ENCODE peak calls at places on chromosomes 11 and 22, in eight cellular contexts. X, E, Y, A, Q, B, R and S are unnamed samples.

GRCh38 chr11:10899542-10899830 is 41.6 kb upstream of the ZBED5 start:
- DNase-seq in X (peak), E (no peak), Y (no peak), A (peak), Q (no peak), B (peak), R (no peak), S (no peak)

GRCh38 chr11:62546937-62547625 is 475 bp upstream of the AHNAK start:
- DNase-seq in X (no peak), E (no peak), Y (no peak), A (no peak), Q (peak), B (no peak), R (no peak), S (no peak)

GRCh38 chr11:84719935-84720577 is 907.1 kb downstream of the DLG2 start:
- DNase-seq in X (no peak), E (peak), Y (no peak), A (peak), Q (no peak), B (peak), R (no peak), S (peak)

GRCh38 chr11:22407899-22408298 is 69.7 kb downstream of the SLC17A6 start:
- DNase-seq in X (no peak), E (no peak), Y (no peak), A (no peak), Q (no peak), B (no peak), R (no peak), S (no peak)

GRCh38 chr22:22110548-22111266 is 128.1 kb upstream of the TOP3B start:
- DNase-seq in X (peak), E (peak), Y (peak), A (no peak), Q (peak), B (peak), R (no peak), S (peak)

GRCh38 chr11:129427376-129427775 is 51.7 kb downstream of the BARX2 start:
- DNase-seq in X (no peak), E (no peak), Y (no peak), A (no peak), Q (no peak), B (no peak), R (no peak), S (no peak)

GRCh38 chr22:37735054-37735453 is 38.2 kb downstream of the TRIOBP start:
- DNase-seq in X (no peak), E (no peak), Y (no peak), A (peak), Q (peak), B (peak), R (no peak), S (no peak)

GRCh38 chr22:20087319-20088262 is 7.5 kb downstream of the DGCR8 start:
- DNase-seq in X (no peak), E (no peak), Y (no peak), A (no peak), Q (no peak), B (peak), R (no peak), S (no peak)

GRCh38 chr22:23845661-23846469 is 7.1 kb upstream of the DERL3 start:
- DNase-seq in X (no peak), E (no peak), Y (no peak), A (peak), Q (no peak), B (peak), R (no peak), S (no peak)

GRCh38 chr11:8796926-8797325 is 114.1 kb upstream of the AKIP1 start:
- DNase-seq in X (no peak), E (no peak), Y (no peak), A (no peak), Q (no peak), B (no peak), R (no peak), S (no peak)

GRCh38 chr22:42604403-42604802 is 10.3 kb downstream of the POLDIP3 start:
- DNase-seq in X (no peak), E (no peak), Y (no peak), A (no peak), Q (no peak), B (no peak), R (no peak), S (no peak)

GRCh38 chr11:15938983-15939382 is 417.4 kb downstream of the SOX6 start:
- DNase-seq in X (no peak), E (no peak), Y (no peak), A (no peak), Q (no peak), B (no peak), R (no peak), S (no peak)

GRCh38 chr11:86577663-86578636 is 94.5 kb downstream of the ME3 start:
- DNase-seq in X (no peak), E (no peak), Y (peak), A (peak), Q (peak), B (peak), R (no peak), S (no peak)

GRCh38 chr22:40826984-40827741 is 8.0 kb upstream of the SLC25A17 start:
- DNase-seq in X (no peak), E (no peak), Y (no peak), A (no peak), Q (no peak), B (no peak), R (no peak), S (no peak)

GRCh38 chr22:31495343-31495742 is 993 bp upstream of the SFI1 start:
- DNase-seq in X (no peak), E (no peak), Y (no peak), A (no peak), Q (no peak), B (no peak), R (no peak), S (no peak)

GRCh38 chr11:47948137-47948536 is 32.2 kb upstream of the PTPRJ start:
- DNase-seq in X (no peak), E (no peak), Y (no peak), A (no peak), Q (peak), B (no peak), R (no peak), S (no peak)

GRCh38 chr22:23243006-23243573 is 62.8 kb downstream of the BCR start:
- DNase-seq in X (no peak), E (no peak), Y (no peak), A (peak), Q (no peak), B (no peak), R (peak), S (no peak)

GRCh38 chr22:23501244-23501643 is 78.8 kb downstream of the IGLL1 start:
- DNase-seq in X (no peak), E (no peak), Y (no peak), A (no peak), Q (no peak), B (no peak), R (no peak), S (no peak)

GRCh38 chr22:20777420-20778177 is 3.7 kb downstream of the SERPIND1 start:
- DNase-seq in X (peak), E (no peak), Y (no peak), A (no peak), Q (peak), B (no peak), R (no peak), S (no peak)

GRCh38 chr11:122836916-122837315 is 1.4 kb upstream of the CRTAM start:
- DNase-seq in X (no peak), E (no peak), Y (no peak), A (no peak), Q (no peak), B (no peak), R (no peak), S (no peak)

GRCh38 chr22:22111267-22111751 is 128.7 kb upstream of the TOP3B start:
- DNase-seq in X (peak), E (no peak), Y (peak), A (no peak), Q (peak), B (no peak), R (no peak), S (no peak)

GRCh38 chr11:111512296-111513239 is at the start of gene BTG4:
- DNase-seq in X (no peak), E (no peak), Y (no peak), A (no peak), Q (peak), B (peak), R (no peak), S (no peak)

GRCh38 chr22:44211946-44212930 is 31.5 kb downstream of the PARVG start:
- DNase-seq in X (no peak), E (peak), Y (no peak), A (no peak), Q (no peak), B (no peak), R (no peak), S (no peak)

GRCh38 chr11:106880121-106880520 is 138.2 kb downstream of the GUCY1A2 start:
- DNase-seq in X (no peak), E (no peak), Y (no peak), A (no peak), Q (no peak), B (no peak), R (no peak), S (no peak)

GRCh38 chr22:50699754-50700386 is 27.2 kb downstream of the SHANK3 start:
- DNase-seq in X (no peak), E (no peak), Y (no peak), A (peak), Q (no peak), B (peak), R (no peak), S (no peak)

GRCh38 chr11:114199051-114199450 is 97.1 kb upstream of the NNMT start:
- DNase-seq in X (no peak), E (no peak), Y (no peak), A (no peak), Q (no peak), B (no peak), R (no peak), S (no peak)
- H3K27ac ChIP-seq in X (no peak), E (peak), Y (no peak), A (peak), Q (no peak), B (peak), R (no peak), S (no peak)

DNA sequence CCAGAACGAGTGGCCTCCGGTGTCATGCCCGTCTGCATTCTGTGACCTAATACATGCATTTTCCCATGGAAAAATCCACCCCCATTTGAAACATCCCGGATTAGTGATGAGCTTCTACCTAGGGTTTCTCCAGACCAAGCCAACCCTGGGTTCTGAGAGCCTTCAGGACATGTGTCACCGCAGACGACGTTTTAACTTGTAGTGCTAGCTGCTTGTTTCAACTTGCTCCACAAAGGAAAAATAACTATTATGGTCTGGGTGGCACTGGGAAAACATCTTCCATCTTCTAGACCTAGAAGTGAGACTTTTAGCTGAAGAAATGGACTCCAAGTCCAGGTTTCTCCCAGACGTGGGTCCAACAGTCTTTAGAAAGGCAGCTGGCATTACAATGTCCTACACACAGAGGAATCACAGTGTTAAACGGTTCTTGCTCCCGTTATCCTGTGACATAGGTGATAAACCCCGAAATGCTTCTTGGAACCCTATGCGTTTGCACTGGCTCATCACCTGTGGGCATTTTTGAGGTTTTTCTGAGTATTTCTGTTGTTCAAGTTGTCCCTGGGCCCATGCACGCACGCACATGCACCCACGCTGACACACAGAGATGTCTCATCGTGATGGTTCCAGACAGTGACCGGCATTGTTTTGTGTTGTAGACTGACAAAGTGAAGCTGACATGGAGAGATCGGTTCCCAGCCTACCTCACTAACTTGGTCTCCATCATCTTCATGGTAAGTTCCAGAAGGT is 46.6 kb upstream of the FADD start:
- DNase-seq in X (peak), E (no peak), Y (no peak), A (no peak), Q (no peak), B (no peak), R (no peak), S (no peak)
- H3K27ac ChIP-seq in X (peak), E (no peak), Y (no peak), A (no peak), Q (no peak), B (no peak), R (no peak), S (no peak)

GRCh38 chr11:35112846-35113105 is 26.2 kb upstream of the CD44 start:
- DNase-seq in X (no peak), E (no peak), Y (no peak), A (no peak), Q (no peak), B (no peak), R (no peak), S (no peak)
- H3K27ac ChIP-seq in X (peak), E (no peak), Y (no peak), A (no peak), Q (no peak), B (no peak), R (no peak), S (no peak)

GRCh38 chr22:46084376-46084775 is 66.0 kb upstream of the PPARA start:
- DNase-seq in X (no peak), E (no peak), Y (no peak), A (peak), Q (no peak), B (peak), R (no peak), S (no peak)
- H3K27ac ChIP-seq in X (peak), E (peak), Y (peak), A (peak), Q (peak), B (peak), R (no peak), S (peak)

GRCh38 chr11:119342023-119342300 is 1.3 kb upstream of the C1QTNF5 start:
- DNase-seq in X (no peak), E (no peak), Y (no peak), A (no peak), Q (no peak), B (no peak), R (no peak), S (no peak)

GRCh38 chr11:119339581-119340334 is 925 bp downstream of the C1QTNF5 start:
- DNase-seq in X (no peak), E (no peak), Y (no peak), A (peak), Q (no peak), B (peak), R (no peak), S (peak)

GRCh38 chr11:119341222-119342022 is 739 bp upstream of the C1QTNF5 start:
- DNase-seq in X (no peak), E (no peak), Y (no peak), A (no peak), Q (no peak), B (no peak), R (no peak), S (no peak)

GRCh38 chr11:119338946-119339580 is 1.6 kb downstream of the C1QTNF5 start:
- DNase-seq in X (no peak), E (no peak), Y (no peak), A (no peak), Q (no peak), B (peak), R (no peak), S (no peak)

DNA sequence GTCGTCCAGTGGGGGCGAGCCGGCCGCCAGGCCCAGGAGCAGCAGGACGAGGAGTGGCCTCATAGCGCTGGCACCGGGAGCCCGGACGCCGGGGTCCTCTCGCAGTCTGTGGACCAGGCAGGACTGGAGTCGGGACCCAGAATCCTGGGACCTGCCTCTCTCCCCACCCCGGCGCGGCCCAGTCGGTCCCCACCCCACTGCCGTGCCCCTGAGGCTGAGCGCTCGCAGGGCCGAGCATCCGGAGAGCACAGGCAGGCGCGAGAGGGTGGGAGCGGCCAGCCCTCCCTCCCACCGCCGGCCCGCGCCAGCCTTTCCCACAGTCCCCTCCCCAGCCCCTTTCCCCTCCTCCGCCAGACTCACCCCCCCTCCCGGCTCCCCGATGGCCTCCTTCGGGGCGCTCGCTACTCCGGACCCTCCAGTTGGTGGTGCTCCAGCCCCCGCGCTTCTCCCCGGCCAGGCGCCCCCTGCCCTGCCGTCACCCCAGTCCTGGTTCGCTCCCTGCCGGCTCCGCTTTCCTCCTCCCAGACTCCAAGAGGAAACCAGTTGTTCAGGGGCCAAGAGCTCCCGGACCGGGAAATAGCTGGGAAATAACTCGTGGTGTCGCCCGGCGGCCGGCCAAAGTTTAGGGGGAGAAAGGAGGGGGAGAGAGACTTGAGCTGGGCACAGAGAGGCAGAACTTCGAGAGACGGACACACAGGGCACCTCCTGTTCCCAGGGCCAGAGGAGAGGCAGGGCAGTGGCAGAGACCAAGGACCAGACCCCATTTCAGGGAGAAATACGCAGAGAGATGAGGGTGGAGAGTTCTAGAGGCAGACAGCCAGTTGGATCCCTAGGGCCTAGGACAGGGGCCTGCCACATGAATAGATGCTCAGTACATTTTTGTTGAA is at the start of gene C1QTNF5:
- DNase-seq in X (no peak), E (peak), Y (no peak), A (peak), Q (no peak), B (peak), R (no peak), S (peak)
- H3K27ac ChIP-seq in X (no peak), E (peak), Y (peak), A (peak), Q (peak), B (peak), R (no peak), S (peak)

GRCh38 chr11:508956-509355 is 1.9 kb upstream of the RNH1 start:
- DNase-seq in X (no peak), E (no peak), Y (no peak), A (no peak), Q (no peak), B (peak), R (no peak), S (no peak)

GRCh38 chr11:504994-505344 is 2.1 kb downstream of the RNH1 start:
- DNase-seq in X (no peak), E (no peak), Y (no peak), A (no peak), Q (no peak), B (no peak), R (no peak), S (no peak)

GRCh38 chr11:506238-506949 is 648 bp downstream of the RNH1 start:
- DNase-seq in X (peak), E (peak), Y (peak), A (peak), Q (peak), B (peak), R (peak), S (peak)

GRCh38 chr11:506950-507726 is at the start of gene RNH1:
- DNase-seq in X (peak), E (peak), Y (peak), A (peak), Q (peak), B (peak), R (peak), S (peak)

GRCh38 chr11:507727-508515 is 879 bp upstream of the RNH1 start:
- DNase-seq in X (no peak), E (no peak), Y (no peak), A (no peak), Q (no peak), B (peak), R (no peak), S (no peak)
- H3K27ac ChIP-seq in X (peak), E (peak), Y (peak), A (peak), Q (peak), B (peak), R (peak), S (no peak)

DNA sequence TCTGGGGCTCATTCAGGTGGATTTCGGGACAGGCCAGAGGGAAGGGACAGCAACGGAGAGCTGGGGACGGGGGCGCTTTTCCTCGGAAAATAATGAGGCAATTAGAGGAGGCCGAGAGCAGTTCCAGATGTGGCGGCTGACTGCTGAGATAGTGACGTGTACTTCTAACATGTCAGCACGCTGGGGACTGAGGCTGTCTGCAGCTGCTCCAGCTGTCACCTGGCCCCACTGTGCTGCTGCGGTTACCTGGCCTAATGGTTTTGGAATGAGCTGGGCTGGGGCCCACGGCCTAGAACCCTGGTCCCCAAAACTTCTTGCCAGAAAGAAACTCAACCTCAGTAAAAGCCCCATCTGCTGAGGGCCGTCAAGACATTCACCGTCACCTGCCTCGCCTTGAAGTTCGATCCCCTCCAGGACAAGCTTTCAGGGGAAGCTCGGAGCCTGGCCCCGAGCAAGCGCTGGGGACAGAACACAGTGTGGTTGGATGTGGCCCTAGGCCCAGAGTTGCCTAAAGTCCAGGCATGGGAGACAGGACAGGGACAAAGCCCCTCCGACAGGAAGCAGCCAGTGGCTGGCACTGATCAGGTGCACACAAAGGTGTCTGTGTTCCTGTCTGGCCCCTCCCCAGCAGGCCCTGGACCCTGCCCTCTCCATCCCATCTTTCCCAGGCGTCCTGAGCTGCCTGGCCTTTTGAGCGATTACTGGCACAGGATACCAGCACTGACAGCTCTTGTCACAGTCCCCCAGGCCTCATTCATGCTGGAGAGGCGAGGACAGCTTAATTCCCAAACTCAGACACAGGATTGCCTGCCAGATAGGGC is 22.1 kb downstream of the RPUSD4 start:
- DNase-seq in X (no peak), E (no peak), Y (no peak), A (no peak), Q (no peak), B (no peak), R (no peak), S (no peak)
- H3K27ac ChIP-seq in X (no peak), E (no peak), Y (no peak), A (no peak), Q (no peak), B (no peak), R (no peak), S (no peak)